ENCODE peak calls at places on chromosomes 2 and 18, in four cellular contexts. S is fibroblast of lung, V is ovary, O is cardiac fibroblast. T is an unnamed sample.

GRCh38 chr2:128496700-128497099 is 178.0 kb upstream of the HS6ST1 start:
- DNase-seq in O (no peak), S (no peak), V (no peak), T (no peak)

GRCh38 chr2:169964740-169965139 is 137.5 kb downstream of the UBR3 start:
- DNase-seq in V (no peak), O (no peak), S (peak), T (no peak)

GRCh38 chr2:130864830-130865229 is 28.1 kb downstream of the ARHGEF4 start:
- DNase-seq in S (peak), O (peak), V (peak), T (no peak)

GRCh38 chr2:20093263-20094141 is 42.1 kb upstream of the LAPTM4A start:
- DNase-seq in O (peak), V (peak), S (peak), T (no peak)

GRCh38 chr2:166695154-166695553 is 193.1 kb upstream of the XIRP2 start:
- DNase-seq in S (no peak), V (no peak), O (no peak), T (no peak)

GRCh38 chr2:25324905-25325592 is 16.7 kb downstream of the DNMT3A start:
- DNase-seq in V (peak), O (peak), S (peak), T (no peak)

GRCh38 chr2:236128321-236128720 is 39.9 kb downstream of the GBX2 start:
- DNase-seq in S (no peak), V (no peak), O (no peak), T (no peak)

GRCh38 chr2:32812316-32812715 is 134.4 kb upstream of the LTBP1 start:
- DNase-seq in O (peak), V (no peak), S (no peak), T (no peak)

GRCh38 chr2:222903234-222904220 is 42.7 kb downstream of the ACSL3 start:
- DNase-seq in O (peak), S (peak), V (no peak), T (peak)

GRCh38 chr18:77124452-77124922 is 8.1 kb downstream of the MBP start:
- DNase-seq in V (no peak), O (no peak), S (no peak), T (no peak)

DNA sequence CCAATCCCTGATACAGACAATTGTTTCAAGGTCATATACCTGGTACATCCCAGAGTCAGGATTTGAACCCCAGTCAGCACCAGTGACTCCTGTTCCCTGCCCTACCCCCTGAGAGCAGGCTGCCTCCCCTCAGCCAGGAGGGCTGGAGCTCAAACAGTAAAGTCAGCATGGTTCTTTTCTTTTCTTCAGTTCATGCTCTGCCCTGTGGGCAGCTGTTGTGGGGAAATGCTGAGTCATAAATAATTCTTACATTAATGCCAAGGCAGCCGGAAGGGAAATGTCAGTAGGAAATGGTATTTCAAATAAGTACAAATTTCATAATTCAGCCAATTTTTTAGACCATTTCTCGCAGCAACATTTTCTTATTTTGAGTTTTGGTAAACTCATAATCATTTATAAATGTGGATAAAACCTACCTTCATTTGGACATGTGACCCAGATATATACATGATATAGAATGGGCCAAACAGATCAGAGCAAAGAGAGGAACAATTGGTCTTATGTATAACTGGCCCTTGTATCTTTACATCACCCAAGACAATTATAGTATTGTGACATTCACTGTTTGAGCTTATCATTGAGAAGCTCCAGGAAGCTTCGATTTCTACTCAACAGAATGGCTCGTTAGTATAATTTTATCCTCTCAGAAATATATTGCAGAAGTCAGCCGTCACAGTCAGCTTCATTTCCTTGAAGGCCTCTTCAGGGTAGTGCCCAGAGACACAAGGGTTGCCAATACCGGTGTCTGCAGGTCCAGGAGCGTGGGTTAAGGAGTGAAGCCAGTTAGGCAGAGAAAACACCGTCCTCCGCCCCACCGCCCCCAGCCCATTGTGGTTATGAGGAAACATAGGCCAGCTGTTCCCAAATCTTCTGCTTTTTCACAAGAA is 28.0 kb upstream of the SCYGR1 start:
- DNase-seq in S (peak), V (peak), O (peak), T (no peak)
- TF ChIP-seq CTCF in S (no peak), V (no peak), O (no peak), T (no peak)

GRCh38 chr2:197212344-197213262 is 98.0 kb downstream of the ANKRD44 start:
- DNase-seq in S (no peak), O (peak), V (no peak), T (no peak)
- H3K4me3 ChIP-seq in S (no peak), O (no peak), V (no peak), T (peak)

GRCh38 chr2:72116081-72116533 is 31.6 kb downstream of the CYP26B1 start:
- DNase-seq in S (no peak), O (peak), V (no peak), T (no peak)
- TF ChIP-seq CTCF in S (peak), O (peak), V (no peak), T (peak)

GRCh38 chr2:134275058-134275862 is 21.4 kb downstream of the MGAT5 start:
- DNase-seq in O (no peak), V (no peak), S (no peak), T (peak)

GRCh38 chr2:134278546-134278945 is 24.7 kb downstream of the MGAT5 start:
- DNase-seq in S (peak), O (no peak), V (no peak), T (no peak)

GRCh38 chr2:134279417-134279816 is 25.5 kb downstream of the MGAT5 start:
- DNase-seq in V (no peak), O (no peak), S (no peak), T (no peak)

GRCh38 chr2:134276381-134277172 is 22.7 kb downstream of the MGAT5 start:
- DNase-seq in V (no peak), S (no peak), O (no peak), T (no peak)

GRCh38 chr2:134277223-134277622 is 23.4 kb downstream of the MGAT5 start:
- DNase-seq in O (no peak), V (no peak), S (no peak), T (no peak)
- H3K4me3 ChIP-seq in O (no peak), V (no peak), S (no peak), T (no peak)

GRCh38 chr2:161946489-161947107 is 127.4 kb downstream of the DPP4 start:
- DNase-seq in S (peak), V (no peak), O (peak), T (no peak)
- TF ChIP-seq CTCF in S (peak), V (no peak), O (peak), T (peak)

DNA sequence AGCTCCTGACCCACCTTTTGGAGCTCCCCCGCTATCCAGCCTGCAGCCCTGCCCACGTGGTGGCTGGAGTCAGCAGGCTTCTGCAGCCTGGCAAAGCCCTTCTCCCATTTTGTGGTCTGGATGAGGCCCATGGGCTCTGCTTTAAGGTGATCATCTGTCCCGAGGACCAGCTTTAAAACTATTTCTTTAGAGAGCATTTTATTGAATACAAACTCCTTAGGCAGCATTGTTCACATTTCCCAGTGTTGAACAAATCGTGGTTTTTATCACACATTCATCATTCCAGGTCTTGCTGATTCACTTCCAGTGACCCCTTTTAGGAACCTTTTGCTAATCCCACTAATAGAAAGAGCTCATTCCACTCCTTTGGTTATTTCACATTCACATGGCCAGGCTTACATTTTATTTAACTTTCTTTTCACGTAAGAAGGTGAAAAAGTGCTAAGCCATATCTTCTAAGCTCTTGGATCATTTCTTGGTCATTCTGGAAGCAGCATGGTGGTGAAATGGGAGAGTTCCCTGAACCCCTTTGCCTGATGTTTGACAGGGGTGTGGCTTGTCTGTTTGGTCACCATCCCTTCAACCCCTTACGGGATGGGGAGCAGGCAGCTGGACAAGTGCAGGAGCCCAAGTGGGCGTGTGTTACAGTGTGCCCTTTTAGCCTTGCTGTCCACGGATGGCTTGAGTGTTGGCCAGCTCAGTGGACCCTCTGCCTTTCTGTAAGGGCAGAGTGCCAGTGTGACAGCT is 80.4 kb upstream of the RAPGEF4 start:
- DNase-seq in O (no peak), S (peak), V (no peak), T (no peak)
- H3K4me3 ChIP-seq in O (no peak), S (no peak), V (no peak), T (no peak)

DNA sequence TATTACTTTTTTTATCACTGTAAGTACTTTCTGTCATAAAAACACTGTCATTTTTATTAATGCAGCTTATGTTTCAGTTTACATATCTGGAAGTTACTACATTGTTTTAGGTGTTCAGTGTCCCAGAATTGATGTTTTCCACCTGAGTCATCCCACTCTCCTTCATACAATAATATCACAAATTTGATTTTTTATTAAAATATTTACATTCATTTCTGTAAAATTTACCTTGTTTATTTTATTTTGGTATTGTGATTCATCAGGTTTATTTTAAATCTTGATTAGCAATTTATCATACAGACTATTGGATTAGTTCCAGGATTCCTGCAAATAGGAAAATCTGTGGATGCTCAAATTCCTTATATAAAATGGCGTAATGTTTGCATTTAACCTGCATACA is 1662.9 kb downstream of the SUCLG1 start:
- DNase-seq in V (no peak), O (no peak), S (peak), T (no peak)
- TF ChIP-seq CTCF in V (no peak), O (no peak), S (no peak), T (no peak)

T was measured in GM12864.